ENCODE peak calls at places on chromosomes 16 and 17, in six cellular contexts. One of them, this sample, is unnamed.

GRCh38 chr17:67072885-67073284 is 28.5 kb downstream of the CACNG1 start:
- DNase-seq in PC-9: no peak
- DNase-seq in fibroblast of lung: no peak
- DNase-seq in MM.1S: no peak
- DNase-seq in GM23338: no peak
- DNase-seq in hepatocyte: no peak
- DNase-seq in this sample: no peak

GRCh38 chr16:71230122-71230845 is at the start of gene HYDIN:
- DNase-seq in PC-9: peak
- DNase-seq in fibroblast of lung: peak
- DNase-seq in MM.1S: no peak
- DNase-seq in GM23338: peak
- DNase-seq in hepatocyte: peak
- DNase-seq in this sample: peak

GRCh38 chr16:2457946-2458345 is 2.0 kb upstream of the TEDC2 start:
- DNase-seq in PC-9: peak
- DNase-seq in fibroblast of lung: no peak
- DNase-seq in MM.1S: no peak
- DNase-seq in GM23338: no peak
- DNase-seq in hepatocyte: no peak
- DNase-seq in this sample: no peak

GRCh38 chr17:42325026-42325425 is 36.7 kb downstream of the STAT5A start:
- DNase-seq in PC-9: peak
- DNase-seq in fibroblast of lung: peak
- DNase-seq in MM.1S: no peak
- DNase-seq in GM23338: no peak
- DNase-seq in hepatocyte: peak
- DNase-seq in this sample: peak

GRCh38 chr16:80746231-80746630 is 58.2 kb downstream of the CDYL2 start:
- DNase-seq in PC-9: no peak
- DNase-seq in fibroblast of lung: no peak
- DNase-seq in MM.1S: no peak
- DNase-seq in GM23338: no peak
- DNase-seq in hepatocyte: no peak
- DNase-seq in this sample: peak

GRCh38 chr17:66255112-66255511 is 25.9 kb upstream of the APOH start:
- DNase-seq in PC-9: peak
- DNase-seq in fibroblast of lung: peak
- DNase-seq in MM.1S: peak
- DNase-seq in GM23338: peak
- DNase-seq in hepatocyte: peak
- DNase-seq in this sample: peak

GRCh38 chr16:54240180-54241125 is 46.1 kb downstream of the IRX3 start:
- DNase-seq in PC-9: no peak
- DNase-seq in fibroblast of lung: no peak
- DNase-seq in MM.1S: no peak
- DNase-seq in GM23338: no peak
- DNase-seq in hepatocyte: no peak
- DNase-seq in this sample: peak

GRCh38 chr16:66274335-66275110 is 92.0 kb upstream of the CDH5 start:
- DNase-seq in PC-9: no peak
- DNase-seq in fibroblast of lung: peak
- DNase-seq in MM.1S: peak
- DNase-seq in GM23338: no peak
- DNase-seq in hepatocyte: peak
- DNase-seq in this sample: peak

GRCh38 chr17:56505154-56505756 is 88.2 kb upstream of the NOG start:
- DNase-seq in PC-9: no peak
- DNase-seq in fibroblast of lung: no peak
- DNase-seq in MM.1S: peak
- DNase-seq in GM23338: no peak
- DNase-seq in hepatocyte: no peak
- DNase-seq in this sample: no peak

GRCh38 chr16:73064227-73064995 is 16.5 kb upstream of the ZFHX3 start:
- DNase-seq in PC-9: no peak
- DNase-seq in fibroblast of lung: peak
- DNase-seq in MM.1S: no peak
- DNase-seq in GM23338: peak
- DNase-seq in hepatocyte: no peak
- DNase-seq in this sample: peak

GRCh38 chr17:8928347-8928746 is 37.2 kb downstream of the PIK3R5 start:
- DNase-seq in PC-9: no peak
- DNase-seq in fibroblast of lung: no peak
- DNase-seq in MM.1S: no peak
- DNase-seq in GM23338: no peak
- DNase-seq in hepatocyte: no peak
- DNase-seq in this sample: no peak

GRCh38 chr17:15909481-15909991 is 35.4 kb upstream of the ADORA2B start:
- DNase-seq in PC-9: no peak
- DNase-seq in fibroblast of lung: no peak
- DNase-seq in MM.1S: no peak
- DNase-seq in GM23338: peak
- DNase-seq in hepatocyte: no peak
- DNase-seq in this sample: peak

GRCh38 chr16:11424118-11424460 is 78.8 kb downstream of the RMI2 start:
- DNase-seq in PC-9: no peak
- DNase-seq in fibroblast of lung: no peak
- DNase-seq in MM.1S: no peak
- DNase-seq in GM23338: no peak
- DNase-seq in hepatocyte: no peak
- DNase-seq in this sample: no peak

GRCh38 chr16:27847030-27847550 is 216.4 kb downstream of the GSG1L start:
- DNase-seq in PC-9: no peak
- DNase-seq in fibroblast of lung: no peak
- DNase-seq in MM.1S: no peak
- DNase-seq in GM23338: no peak
- DNase-seq in hepatocyte: no peak
- DNase-seq in this sample: no peak

GRCh38 chr17:72120878-72121163 is at the start of gene SOX9:
- DNase-seq in PC-9: peak
- DNase-seq in fibroblast of lung: peak
- DNase-seq in MM.1S: peak
- DNase-seq in GM23338: peak
- DNase-seq in hepatocyte: peak
- DNase-seq in this sample: peak

GRCh38 chr16:58029410-58029809 is 3.9 kb downstream of the MMP15 start:
- DNase-seq in PC-9: no peak
- DNase-seq in fibroblast of lung: no peak
- DNase-seq in MM.1S: no peak
- DNase-seq in GM23338: no peak
- DNase-seq in hepatocyte: no peak
- DNase-seq in this sample: no peak

GRCh38 chr17:73947281-73947975 is 256.1 kb upstream of the RPL38 start:
- DNase-seq in PC-9: no peak
- DNase-seq in fibroblast of lung: no peak
- DNase-seq in MM.1S: no peak
- DNase-seq in GM23338: no peak
- DNase-seq in hepatocyte: no peak
- DNase-seq in this sample: no peak

GRCh38 chr17:28503420-28503819 is 2.7 kb upstream of the FOXN1 start:
- DNase-seq in PC-9: no peak
- DNase-seq in fibroblast of lung: no peak
- DNase-seq in MM.1S: no peak
- DNase-seq in GM23338: no peak
- DNase-seq in hepatocyte: no peak
- DNase-seq in this sample: no peak

GRCh38 chr16:3503513-3503912 is 2.7 kb downstream of the CLUAP1 start:
- DNase-seq in PC-9: peak
- DNase-seq in fibroblast of lung: no peak
- DNase-seq in MM.1S: peak
- DNase-seq in GM23338: no peak
- DNase-seq in hepatocyte: no peak
- DNase-seq in this sample: no peak

GRCh38 chr17:28365487-28365886 is 488 bp upstream of the SEBOX start:
- DNase-seq in PC-9: no peak
- DNase-seq in fibroblast of lung: no peak
- DNase-seq in MM.1S: no peak
- DNase-seq in GM23338: no peak
- DNase-seq in hepatocyte: no peak
- DNase-seq in this sample: no peak

GRCh38 chr17:5911919-5912318 is 158.3 kb upstream of the WSCD1 start:
- DNase-seq in PC-9: no peak
- DNase-seq in fibroblast of lung: no peak
- DNase-seq in MM.1S: no peak
- DNase-seq in GM23338: no peak
- DNase-seq in hepatocyte: no peak
- DNase-seq in this sample: no peak

GRCh38 chr17:49107211-49107557 is 25.4 kb upstream of the B4GALNT2 start:
- DNase-seq in PC-9: no peak
- DNase-seq in fibroblast of lung: no peak
- DNase-seq in MM.1S: no peak
- DNase-seq in GM23338: no peak
- DNase-seq in hepatocyte: no peak
- DNase-seq in this sample: no peak

GRCh38 chr17:61593404-61593803 is 2.4 kb upstream of the NACA2 start:
- DNase-seq in PC-9: no peak
- DNase-seq in fibroblast of lung: no peak
- DNase-seq in MM.1S: no peak
- DNase-seq in GM23338: no peak
- DNase-seq in hepatocyte: no peak
- DNase-seq in this sample: peak

GRCh38 chr17:81127133-81127455 is 38.2 kb upstream of the PVALEF start:
- DNase-seq in PC-9: no peak
- DNase-seq in fibroblast of lung: no peak
- DNase-seq in MM.1S: no peak
- DNase-seq in GM23338: no peak
- DNase-seq in hepatocyte: no peak
- DNase-seq in this sample: no peak

GRCh38 chr16:88298882-88299745 is 83.6 kb upstream of the ZNF469 start:
- DNase-seq in PC-9: no peak
- DNase-seq in fibroblast of lung: no peak
- DNase-seq in MM.1S: no peak
- DNase-seq in GM23338: no peak
- DNase-seq in hepatocyte: no peak
- DNase-seq in this sample: peak

GRCh38 chr17:82374626-82375331 is 3.2 kb downstream of the UTS2R start:
- DNase-seq in PC-9: no peak
- DNase-seq in fibroblast of lung: no peak
- DNase-seq in MM.1S: no peak
- DNase-seq in GM23338: peak
- DNase-seq in hepatocyte: no peak
- DNase-seq in this sample: no peak
- TF ChIP-seq EZH2 in PC-9: no peak
- TF ChIP-seq EZH2 in fibroblast of lung: peak
- TF ChIP-seq EZH2 in MM.1S: no peak
- TF ChIP-seq EZH2 in GM23338: no peak
- TF ChIP-seq EZH2 in hepatocyte: no peak
- TF ChIP-seq EZH2 in this sample: no peak

GRCh38 chr17:78126895-78127239 is 1.7 kb downstream of the TMC6 start:
- DNase-seq in PC-9: no peak
- DNase-seq in fibroblast of lung: no peak
- DNase-seq in MM.1S: no peak
- DNase-seq in GM23338: no peak
- DNase-seq in hepatocyte: no peak
- DNase-seq in this sample: no peak
- H3K4me2 ChIP-seq in PC-9: peak
- H3K4me2 ChIP-seq in fibroblast of lung: no peak
- H3K4me2 ChIP-seq in MM.1S: peak
- H3K4me2 ChIP-seq in GM23338: peak
- H3K4me2 ChIP-seq in hepatocyte: peak
- H3K4me2 ChIP-seq in this sample: no peak

GRCh38 chr17:31389673-31390381 is 1.6 kb upstream of the RAB11FIP4 start:
- DNase-seq in PC-9: no peak
- DNase-seq in fibroblast of lung: no peak
- DNase-seq in MM.1S: no peak
- DNase-seq in GM23338: peak
- DNase-seq in hepatocyte: no peak
- DNase-seq in this sample: no peak

GRCh38 chr17:31390426-31390747 is 1.1 kb upstream of the RAB11FIP4 start:
- DNase-seq in PC-9: no peak
- DNase-seq in fibroblast of lung: no peak
- DNase-seq in MM.1S: no peak
- DNase-seq in GM23338: no peak
- DNase-seq in hepatocyte: no peak
- DNase-seq in this sample: no peak

GRCh38 chr17:31392002-31392855 is 754 bp downstream of the RAB11FIP4 start:
- DNase-seq in PC-9: no peak
- DNase-seq in fibroblast of lung: no peak
- DNase-seq in MM.1S: no peak
- DNase-seq in GM23338: peak
- DNase-seq in hepatocyte: no peak
- DNase-seq in this sample: no peak

GRCh38 chr17:31391496-31391949 is at the start of gene RAB11FIP4:
- DNase-seq in PC-9: no peak
- DNase-seq in fibroblast of lung: peak
- DNase-seq in MM.1S: no peak
- DNase-seq in GM23338: peak
- DNase-seq in hepatocyte: peak
- DNase-seq in this sample: peak

GRCh38 chr17:31390748-31391495 is 553 bp upstream of the RAB11FIP4 start:
- DNase-seq in PC-9: no peak
- DNase-seq in fibroblast of lung: no peak
- DNase-seq in MM.1S: no peak
- DNase-seq in GM23338: peak
- DNase-seq in hepatocyte: no peak
- DNase-seq in this sample: peak
- TF ChIP-seq EZH2 in PC-9: no peak
- TF ChIP-seq EZH2 in fibroblast of lung: peak
- TF ChIP-seq EZH2 in MM.1S: no peak
- TF ChIP-seq EZH2 in GM23338: peak
- TF ChIP-seq EZH2 in hepatocyte: no peak
- TF ChIP-seq EZH2 in this sample: peak

DNA sequence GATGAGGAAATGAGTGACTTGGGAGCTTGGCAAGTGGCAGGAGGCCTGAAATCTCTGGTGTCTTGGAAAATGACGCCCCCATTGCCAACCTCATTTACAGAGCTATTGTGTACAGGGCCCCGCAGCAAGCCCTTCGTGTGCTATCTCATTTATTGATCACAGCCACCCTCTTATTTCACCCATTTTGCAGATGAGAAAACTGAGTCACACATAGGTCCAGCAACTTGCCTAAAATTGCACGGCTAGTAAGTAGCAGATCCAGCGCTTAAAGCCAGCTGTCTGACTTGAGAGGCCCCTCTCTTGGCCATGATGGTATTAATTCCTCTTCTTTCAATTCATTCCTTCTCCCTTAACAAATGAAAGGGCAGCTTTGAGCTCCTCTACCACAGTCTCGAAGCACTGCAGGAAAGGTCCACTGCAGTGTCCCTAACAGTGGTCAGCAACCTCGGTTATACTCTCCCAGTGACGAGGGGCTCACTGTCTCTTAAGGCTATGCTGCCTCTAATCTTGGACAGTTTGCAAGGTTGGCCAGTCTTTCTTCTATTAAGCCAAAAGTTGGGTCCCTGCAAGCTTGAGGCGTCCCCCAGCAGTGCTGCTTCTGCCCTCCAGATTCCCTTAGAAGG is 162.2 kb downstream of the COPRS start:
- DNase-seq in PC-9: no peak
- DNase-seq in fibroblast of lung: no peak
- DNase-seq in MM.1S: no peak
- DNase-seq in GM23338: no peak
- DNase-seq in hepatocyte: no peak
- DNase-seq in this sample: no peak
- H3K4me2 ChIP-seq in PC-9: no peak
- H3K4me2 ChIP-seq in fibroblast of lung: no peak
- H3K4me2 ChIP-seq in MM.1S: no peak
- H3K4me2 ChIP-seq in GM23338: no peak
- H3K4me2 ChIP-seq in hepatocyte: peak
- H3K4me2 ChIP-seq in this sample: peak

This sample was measured in GM23248.